ENCODE peak calls at places on chromosomes 4 and X, in six cellular contexts. T, K, P, R, L and Q are unnamed samples.

GRCh38 chr4:182042945-182043344 is 200.3 kb upstream of the TENM3 start:
- DNase-seq in L (no peak), T (no peak), K (no peak), P (no peak), R (no peak), Q (no peak)

GRCh38 chr4:16573744-16574143 is 324.7 kb downstream of the LDB2 start:
- DNase-seq in K (no peak), T (peak), P (no peak), R (peak), L (peak), Q (no peak)

GRCh38 chr4:126530996-126531585 is 1101.7 kb upstream of the INTU start:
- DNase-seq in R (no peak), K (no peak), P (no peak), L (no peak), T (no peak), Q (no peak)

GRCh38 chr4:54099959-54100606 is at the start of gene GSX2:
- DNase-seq in P (peak), R (no peak), T (no peak), L (no peak), K (no peak), Q (peak)

GRCh38 chr4:173420324-173420752 is 21.4 kb upstream of the SCRG1 start:
- DNase-seq in K (no peak), T (no peak), R (no peak), L (peak), P (no peak), Q (no peak)

GRCh38 chr4:141220271-141220654 is 432 bp upstream of the ZNF330 start:
- DNase-seq in P (no peak), L (peak), K (no peak), T (no peak), R (no peak), Q (no peak)

GRCh38 chrX:26442340-26442739 is 226.4 kb downstream of the MAGEB5 start:
- DNase-seq in L (peak), T (no peak), R (no peak), P (no peak), K (no peak), Q (no peak)

GRCh38 chr4:10687526-10687925 is 3.0 kb upstream of the CLNK start:
- DNase-seq in P (no peak), L (peak), R (no peak), K (no peak), T (no peak), Q (no peak)

GRCh38 chr4:112516076-112516385 is at the start of gene NEUROG2:
- DNase-seq in T (no peak), L (no peak), P (no peak), K (no peak), R (no peak), Q (no peak)

GRCh38 chr4:108881190-108881589 is 118.3 kb upstream of the ETNPPL start:
- DNase-seq in R (no peak), P (no peak), T (peak), L (peak), K (no peak), Q (no peak)

GRCh38 chrX:109535578-109535977 is 1.1 kb upstream of the NXT2 start:
- DNase-seq in R (no peak), K (no peak), L (peak), P (no peak), T (no peak), Q (no peak)

GRCh38 chr4:158496030-158496741 is 25.5 kb upstream of the RXFP1 start:
- DNase-seq in P (no peak), L (no peak), K (no peak), T (no peak), R (no peak), Q (no peak)

GRCh38 chr4:1043658-1044468 is 32.4 kb downstream of the FGFRL1 start:
- DNase-seq in T (peak), P (peak), K (peak), R (peak), L (peak), Q (no peak)

GRCh38 chrX:150903110-150903508 is 4.6 kb upstream of the CD99L2 start:
- DNase-seq in K (no peak), R (no peak), L (no peak), T (no peak), P (no peak), Q (no peak)

GRCh38 chrX:108097380-108097779 is 5.8 kb downstream of the ATG4A start:
- DNase-seq in R (no peak), P (no peak), T (no peak), K (no peak), L (peak), Q (no peak)

GRCh38 chrX:68878977-68879376 is 50.2 kb downstream of the EFNB1 start:
- DNase-seq in L (no peak), K (no peak), R (peak), P (no peak), T (no peak), Q (no peak)

GRCh38 chr4:52368895-52369294 is 290.2 kb downstream of the USP46 start:
- DNase-seq in R (no peak), T (no peak), L (no peak), P (no peak), K (no peak), Q (no peak)

GRCh38 chr4:1837069-1837468 is 18.9 kb downstream of the LETM1 start:
- DNase-seq in L (no peak), T (no peak), R (no peak), K (no peak), P (no peak), Q (no peak)

GRCh38 chr4:8069102-8069752 is 89.4 kb downstream of the ABLIM2 start:
- DNase-seq in K (no peak), T (no peak), L (no peak), P (no peak), R (no peak), Q (no peak)

GRCh38 chrX:8783100-8784098 is 17.8 kb downstream of the FAM9A start:
- DNase-seq in L (no peak), P (no peak), R (no peak), K (peak), T (no peak), Q (no peak)

GRCh38 chr4:38327174-38327573 is 336.8 kb upstream of the KLF3 start:
- DNase-seq in K (no peak), P (no peak), R (no peak), T (no peak), L (no peak), Q (no peak)

GRCh38 chr4:184924516-184924915 is 93.8 kb upstream of the HELT start:
- DNase-seq in R (no peak), K (no peak), L (no peak), T (no peak), P (no peak), Q (no peak)

GRCh38 chr4:67549123-67549522 is 3.8 kb upstream of the CENPC start:
- DNase-seq in R (no peak), L (peak), P (no peak), T (no peak), K (no peak), Q (no peak)

GRCh38 chr4:176794151-176794550 is 1.4 kb upstream of the VEGFC start:
- DNase-seq in P (no peak), T (peak), L (peak), R (no peak), K (no peak), Q (no peak)

GRCh38 chr4:163554870-163555465 is 60.5 kb downstream of the TMA16 start:
- DNase-seq in K (no peak), P (no peak), R (no peak), T (no peak), L (peak), Q (no peak)

GRCh38 chr4:56613101-56613862 is 67.8 kb downstream of the HOPX start:
- DNase-seq in R (no peak), L (peak), T (peak), K (no peak), P (no peak), Q (no peak)

GRCh38 chrX:51641421-51642021 is 22.8 kb upstream of the CENPVL3 start:
- DNase-seq in K (no peak), P (no peak), T (peak), R (no peak), L (peak), Q (no peak)

GRCh38 chr4:139550724-139551429 is 5.1 kb downstream of the SETD7 start:
- DNase-seq in R (no peak), T (no peak), K (no peak), P (no peak), L (no peak), Q (no peak)